ENCODE peak calls at places on chromosomes 16 and 17, in seven cellular contexts. A is K562, R is GM12878, Q is H1, T is HCT116, Z is SK-N-SH, L is HepG2. H is an unnamed sample.
A peak's percentile ranks its signal among the peaks of the same experiment; 100 is the strongest.

GRCh38 chr17:42288985-42289862 is 926 bp downstream of the STAT5A start:
- DNase-seq in A (peak; percentile 83), R (no peak), Q (peak; percentile 62), T (no peak), Z (no peak), L (no peak), H (no peak)

GRCh38 chr17:45732926-45733505 is 51.1 kb upstream of the CRHR1 start:
- DNase-seq in A (no peak), R (no peak), Q (no peak), T (no peak), Z (no peak), L (no peak), H (no peak)

GRCh38 chr16:34802396-34802795 is 1343.0 kb downstream of the TP53TG3F start:
- DNase-seq in A (no peak), R (no peak), Q (no peak), T (no peak), Z (peak; percentile 0), L (no peak), H (no peak)

GRCh38 chr16:51276335-51276734 is 125.3 kb upstream of the SALL1 start:
- DNase-seq in A (no peak), R (no peak), Q (no peak), T (no peak), Z (no peak), L (no peak), H (no peak)

GRCh38 chr17:74379495-74380085 is 12.3 kb downstream of the GPR142 start:
- DNase-seq in A (peak; percentile 92), R (peak; percentile 40), Q (peak; percentile 99), T (peak; percentile 69), Z (peak; percentile 98), L (peak; percentile 81), H (peak; percentile 92)

GRCh38 chr17:4327638-4328037 is 38.8 kb downstream of the UBE2G1 start:
- DNase-seq in A (peak; percentile 11), R (no peak), Q (no peak), T (peak; percentile 82), Z (no peak), L (no peak), H (no peak)

GRCh38 chr17:7380321-7380720 is 568 bp upstream of the TNK1 start:
- DNase-seq in A (no peak), R (no peak), Q (no peak), T (no peak), Z (peak; percentile 54), L (no peak), H (peak; percentile 60)

GRCh38 chr16:2056681-2057407 is 9.1 kb downstream of the TSC2 start:
- DNase-seq in A (no peak), R (no peak), Q (no peak), T (no peak), Z (no peak), L (no peak), H (peak; percentile 60)

GRCh38 chr17:35245196-35245486 is 2.3 kb downstream of the SLFN5 start:
- DNase-seq in A (no peak), R (no peak), Q (no peak), T (peak; percentile 68), Z (no peak), L (no peak), H (peak; percentile 17)

GRCh38 chr17:51355314-51356083 is 95.2 kb downstream of the UTP18 start:
- DNase-seq in A (no peak), R (no peak), Q (no peak), T (no peak), Z (peak; percentile 84), L (no peak), H (no peak)

GRCh38 chr17:1108810-1109605 is 70.8 kb downstream of the ABR start:
- DNase-seq in A (no peak), R (no peak), Q (peak; percentile 79), T (no peak), Z (peak; percentile 85), L (no peak), H (peak; percentile 52)

GRCh38 chr17:51258756-51259573 is 884 bp downstream of the MBTD1 start:
- DNase-seq in A (peak; percentile 50), R (no peak), Q (no peak), T (no peak), Z (no peak), L (peak; percentile 39), H (peak; percentile 29)

GRCh38 chr17:19787733-19788357 is 39.7 kb upstream of the ALDH3A1 start:
- DNase-seq in A (no peak), R (no peak), Q (no peak), T (no peak), Z (no peak), L (no peak), H (no peak)

GRCh38 chr16:79562166-79562823 is 38.2 kb downstream of the MAF start:
- DNase-seq in A (no peak), R (no peak), Q (no peak), T (no peak), Z (no peak), L (no peak), H (no peak)

GRCh38 chr17:42240201-42240600 is 36.0 kb downstream of the STAT5B start:
- DNase-seq in A (no peak), R (no peak), Q (no peak), T (no peak), Z (no peak), L (no peak), H (no peak)

GRCh38 chr17:49290690-49291326 is 60.2 kb upstream of the PHOSPHO1 start:
- DNase-seq in A (peak; percentile 46), R (no peak), Q (no peak), T (peak; percentile 8), Z (peak; percentile 50), L (peak; percentile 28), H (peak; percentile 64)

GRCh38 chr17:2542456-2542855 is 30.8 kb upstream of the METTL16 start:
- DNase-seq in A (peak; percentile 17), R (peak; percentile 9), Q (no peak), T (no peak), Z (no peak), L (no peak), H (no peak)

GRCh38 chr16:58582971-58583765 is 46.5 kb downstream of the CNOT1 start:
- DNase-seq in A (no peak), R (no peak), Q (no peak), T (no peak), Z (no peak), L (no peak), H (no peak)

GRCh38 chr17:382644-383533 is 30.3 kb upstream of the RPH3AL start:
- DNase-seq in A (no peak), R (no peak), Q (peak; percentile 81), T (no peak), Z (peak; percentile 73), L (peak; percentile 65), H (peak; percentile 66)

GRCh38 chr17:74012465-74012864 is 191.0 kb upstream of the RPL38 start:
- DNase-seq in A (no peak), R (no peak), Q (no peak), T (no peak), Z (no peak), L (peak; percentile 15), H (no peak)

GRCh38 chr16:1167276-1168107 is 14.6 kb downstream of the CACNA1H start:
- DNase-seq in A (no peak), R (no peak), Q (no peak), T (no peak), Z (no peak), L (no peak), H (no peak)

GRCh38 chr16:89449726-89450335 is 40.5 kb downstream of the ANKRD11 start:
- DNase-seq in A (no peak), R (no peak), Q (no peak), T (no peak), Z (no peak), L (no peak), H (peak; percentile 60)
- TF ChIP-seq JUND in A (no peak), R (no peak), Q (no peak), T (no peak), Z (no peak), L (no peak), H (no peak)

GRCh38 chr17:29179232-29180036 is 764 bp downstream of the MYO18A start:
- DNase-seq in A (peak; percentile 87), R (no peak), Q (peak; percentile 91), T (no peak), Z (peak; percentile 84), L (peak; percentile 89), H (peak; percentile 72)
- TF ChIP-seq JUND in A (peak; percentile 56), R (no peak), Q (no peak), T (no peak), Z (no peak), L (no peak), H (no peak)

DNA sequence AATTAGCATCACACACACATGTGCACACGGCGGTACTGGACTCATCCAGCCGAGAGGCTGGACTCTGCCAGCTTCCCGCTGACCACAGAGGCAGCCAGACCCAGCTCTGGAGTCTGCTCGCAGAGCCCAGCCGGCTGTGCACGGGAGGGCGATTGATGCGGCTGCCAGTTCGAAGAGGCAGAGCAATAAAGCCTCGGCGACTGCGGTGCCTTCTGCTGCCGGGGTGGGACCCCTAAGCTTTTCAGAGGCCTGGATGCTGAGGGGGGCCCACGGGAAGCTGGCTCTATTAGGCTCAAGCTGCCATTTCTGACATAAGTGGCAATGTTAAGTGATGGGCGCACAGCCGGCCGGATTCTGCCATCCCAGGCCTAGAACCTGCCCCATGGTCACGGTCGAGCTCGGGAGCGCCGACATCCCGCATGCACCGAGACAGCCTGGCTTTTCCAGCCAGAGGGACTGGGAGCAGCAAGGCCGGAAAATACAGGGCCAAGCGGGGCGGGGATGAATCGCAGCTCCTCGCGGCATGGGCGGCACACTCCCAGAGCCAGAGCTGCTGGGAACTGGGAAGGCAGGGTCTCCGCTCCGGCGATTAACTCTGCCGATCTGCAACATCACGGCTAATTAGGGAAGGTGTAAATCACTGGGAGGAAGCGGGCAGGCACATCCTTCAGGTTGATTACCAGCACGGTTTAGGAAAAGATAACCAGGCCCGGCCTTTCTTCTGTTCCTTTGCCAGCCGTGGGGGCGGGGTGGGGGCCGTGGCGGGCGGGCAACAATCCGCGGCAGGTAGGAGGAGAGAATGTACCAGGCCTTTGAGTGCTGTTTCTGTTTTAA is 57.7 kb downstream of the TBC1D16 start:
- DNase-seq in A (no peak), R (no peak), Q (no peak), T (no peak), Z (peak; percentile 26), L (no peak), H (no peak)
- TF ChIP-seq JUND in A (no peak), R (no peak), Q (no peak), T (no peak), Z (no peak), L (no peak), H (no peak)

DNA sequence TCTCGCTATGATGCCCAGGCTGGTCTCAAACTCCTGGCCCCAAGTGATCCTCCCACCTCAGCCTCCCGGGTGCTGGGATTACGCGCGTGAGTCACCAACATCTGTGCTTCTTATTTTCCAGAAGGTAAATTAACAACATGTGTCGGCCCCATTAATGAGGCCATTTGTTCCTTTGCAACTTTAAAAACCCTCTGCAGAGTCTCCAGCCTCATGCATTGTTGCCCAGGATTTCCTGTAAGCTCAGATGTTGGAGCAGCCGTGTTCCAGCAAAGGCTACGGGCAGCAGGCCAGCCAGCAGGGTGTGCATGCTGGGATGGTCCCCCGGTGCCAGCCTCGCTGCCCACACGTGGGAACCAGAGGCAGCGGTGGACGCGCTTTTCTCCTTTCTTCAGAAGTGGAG is 19.1 kb upstream of the HEXD start:
- DNase-seq in A (no peak), R (no peak), Q (no peak), T (no peak), Z (peak; percentile 97), L (no peak), H (no peak)
- TF ChIP-seq JUND in A (no peak), R (no peak), Q (no peak), T (no peak), Z (no peak), L (no peak), H (no peak)

H was measured in T47D.